ENCODE peak calls at places on chromosome 21, in seven cellular contexts. C is HepG2; A is A549; Y is IMR-90; N is CD8-positive, alpha-beta T cell; S is foreskin keratinocyte; T is left lung. U is an unnamed sample. For H3K4me1, the result is how much of the 10 kb centered on the place peaks cover.

GRCh38 chr21:33202464-33203363 is 27.0 kb upstream of the IFNAR2 start:
- ATAC-seq in S (no peak), A (no peak), T (no peak), N (no peak), Y (no peak), C (no peak), U (no peak)

GRCh38 chr21:43325968-43326367 is 101.0 kb downstream of the SIK1 start:
- ATAC-seq in C (no peak), Y (no peak), T (no peak), A (no peak), N (peak), S (no peak), U (no peak)

GRCh38 chr21:34640858-34641257 is 25.9 kb upstream of the RCAN1 start:
- ATAC-seq in C (no peak), A (no peak), N (no peak), Y (peak), T (peak), S (peak), U (no peak)

GRCh38 chr21:33844104-33844889 is 71.3 kb downstream of the ATP5PO start:
- ATAC-seq in T (peak), A (no peak), Y (peak), N (no peak), C (peak), S (no peak), U (no peak)

GRCh38 chr21:31343680-31344480 is at the start of gene TIAM1:
- ATAC-seq in C (no peak), Y (peak), T (peak), A (no peak), S (peak), N (no peak), U (peak)

GRCh38 chr21:29521872-29522271 is 223.2 kb downstream of the BACH1 start:
- ATAC-seq in C (no peak), N (no peak), A (no peak), S (no peak), Y (no peak), T (no peak), U (no peak)

GRCh38 chr21:22120616-22121266 is 1122.5 kb downstream of the NCAM2 start:
- ATAC-seq in C (no peak), A (no peak), T (no peak), Y (no peak), S (no peak), N (no peak), U (no peak)

GRCh38 chr21:32806810-32807386 is 35.3 kb upstream of the PAXBP1 start:
- ATAC-seq in Y (no peak), A (no peak), S (no peak), N (no peak), T (no peak), C (no peak), U (no peak)

GRCh38 chr21:41217656-41218380 is 49.9 kb downstream of the BACE2 start:
- ATAC-seq in C (peak), S (no peak), Y (peak), T (peak), N (no peak), A (no peak), U (peak)

GRCh38 chr21:43585924-43586411 is 73.3 kb downstream of the HSF2BP start:
- ATAC-seq in Y (peak), S (peak), N (no peak), C (peak), T (peak), A (peak), U (peak)

GRCh38 chr21:16258834-16259611 is 529.2 kb downstream of the USP25 start:
- ATAC-seq in C (no peak), T (no peak), S (no peak), A (no peak), N (no peak), Y (no peak), U (no peak)

GRCh38 chr21:32046191-32046590 is 173.4 kb downstream of the HUNK start:
- ATAC-seq in C (no peak), T (no peak), Y (no peak), S (no peak), A (no peak), N (no peak), U (no peak)

GRCh38 chr21:31957631-31958030 is 84.8 kb downstream of the HUNK start:
- ATAC-seq in S (no peak), A (no peak), Y (no peak), N (peak), C (no peak), T (no peak), U (no peak)

GRCh38 chr21:43364261-43364510 is 62.7 kb downstream of the SIK1 start:
- ATAC-seq in T (no peak), Y (no peak), C (no peak), A (no peak), N (no peak), S (no peak), U (no peak)

GRCh38 chr21:29190920-29191319 is 60.5 kb downstream of the MAP3K7CL start:
- ATAC-seq in S (no peak), Y (no peak), T (peak), A (peak), N (no peak), C (no peak), U (peak)

GRCh38 chr21:44006656-44007055 is 5.5 kb upstream of the TRAPPC10 start:
- ATAC-seq in A (peak), T (peak), N (no peak), Y (peak), C (no peak), S (no peak), U (no peak)

GRCh38 chr21:31151682-31152081 is 113.4 kb upstream of the KRTAP19-8 start:
- ATAC-seq in T (no peak), A (no peak), S (no peak), Y (no peak), C (no peak), N (no peak), U (peak)

GRCh38 chr21:30497065-30497464 is at the start of gene KRTAP19-4:
- ATAC-seq in T (no peak), S (no peak), Y (no peak), A (no peak), C (no peak), N (no peak), U (no peak)

GRCh38 chr21:46554431-46555224 is 50.3 kb downstream of the S100B start:
- ATAC-seq in T (no peak), N (no peak), C (no peak), A (no peak), Y (no peak), S (no peak), U (no peak)

GRCh38 chr21:41189147-41189538 is 21.2 kb downstream of the BACE2 start:
- ATAC-seq in A (no peak), N (no peak), S (no peak), C (no peak), T (no peak), Y (no peak), U (no peak)

GRCh38 chr21:28152729-28153128 is 839.9 kb downstream of the LTN1 start:
- ATAC-seq in N (no peak), C (no peak), A (no peak), Y (no peak), S (no peak), T (no peak), U (no peak)

GRCh38 chr21:46559291-46559983 is 45.4 kb downstream of the S100B start:
- ATAC-seq in S (no peak), Y (no peak), T (no peak), A (no peak), N (peak), C (peak), U (no peak)

GRCh38 chr21:18114735-18115134 is 129.9 kb upstream of the CHODL start:
- ATAC-seq in A (no peak), N (no peak), S (no peak), T (no peak), C (no peak), Y (no peak), U (no peak)

GRCh38 chr21:17451364-17451869 is 61.4 kb upstream of the CXADR start:
- ATAC-seq in N (no peak), Y (peak), T (peak), C (no peak), S (peak), A (no peak), U (peak)

GRCh38 chr21:26945916-26946315 is 21.0 kb downstream of the ADAMTS5 start:
- ATAC-seq in A (no peak), C (no peak), S (peak), N (no peak), Y (no peak), T (peak), U (peak)

GRCh38 chr21:28771790-28772501 is 220.7 kb downstream of the LTN1 start:
- ATAC-seq in A (no peak), S (no peak), N (no peak), C (no peak), Y (peak), T (peak), U (peak)

GRCh38 chr21:25997788-25998611 is 172.6 kb downstream of the APP start:
- ATAC-seq in C (peak), S (peak), Y (no peak), N (no peak), T (peak), A (no peak), U (no peak)

GRCh38 chr21:32347887-32348450 is 44.8 kb downstream of the URB1 start:
- ATAC-seq in Y (no peak), S (no peak), T (peak), C (no peak), N (no peak), A (no peak), U (no peak)

GRCh38 chr21:21547368-21547953 is 549.3 kb downstream of the NCAM2 start:
- ATAC-seq in N (no peak), A (no peak), C (no peak), Y (peak), T (no peak), S (no peak), U (no peak)

GRCh38 chr21:22223385-22223784 is 1225.2 kb downstream of the NCAM2 start:
- ATAC-seq in Y (no peak), N (no peak), T (no peak), A (no peak), C (no peak), S (peak), U (no peak)

GRCh38 chr21:44078411-44078981 is 28.7 kb upstream of the PWP2 start:
- ATAC-seq in S (no peak), A (no peak), N (no peak), T (no peak), C (no peak), Y (no peak), U (no peak)

GRCh38 chr21:19368944-19369343 is 965.4 kb upstream of the TMPRSS15 start:
- ATAC-seq in S (no peak), Y (no peak), T (no peak), A (no peak), C (no peak), N (no peak), U (no peak)

GRCh38 chr21:31248598-31248997 is 95.5 kb downstream of the TIAM1 start:
- ATAC-seq in T (no peak), A (no peak), C (no peak), Y (no peak), S (peak), N (no peak), U (no peak)

GRCh38 chr21:32424674-32425073 is 12.2 kb downstream of the EVA1C start:
- ATAC-seq in C (no peak), A (no peak), Y (no peak), N (no peak), S (peak), T (no peak), U (no peak)

GRCh38 chr21:32612999-32613337 is 791 bp upstream of the CFAP298 start:
- ATAC-seq in S (peak), A (peak), T (peak), C (peak), N (peak), Y (peak), U (peak)

GRCh38 chr21:43854773-43855633 is 10.0 kb upstream of the AGPAT3 start:
- ATAC-seq in Y (no peak), T (peak), C (peak), N (no peak), A (no peak), S (no peak), U (no peak)

GRCh38 chr21:16770279-16770678 is 742.6 kb upstream of the CXADR start:
- ATAC-seq in N (no peak), T (no peak), C (no peak), S (no peak), A (no peak), Y (no peak), U (no peak)

GRCh38 chr21:26057488-26058170 is 112.9 kb downstream of the APP start:
- ATAC-seq in N (no peak), T (no peak), A (no peak), C (no peak), S (no peak), Y (no peak), U (no peak)

GRCh38 chr21:30223596-30223995 is 7.7 kb upstream of the CLDN8 start:
- ATAC-seq in N (no peak), S (no peak), T (no peak), A (no peak), Y (no peak), C (no peak), U (no peak)

GRCh38 chr21:37800122-37800455 is 116.2 kb downstream of the KCNJ6 start:
- ATAC-seq in C (no peak), A (no peak), Y (peak), S (no peak), N (no peak), T (no peak), U (no peak)

GRCh38 chr21:37797403-37797802 is 118.9 kb downstream of the KCNJ6 start:
- ATAC-seq in C (no peak), A (no peak), N (no peak), T (no peak), Y (no peak), S (no peak), U (no peak)

GRCh38 chr21:37800496-37801061 is 115.7 kb downstream of the KCNJ6 start:
- ATAC-seq in A (no peak), N (no peak), Y (peak), S (no peak), T (no peak), C (no peak), U (no peak)

GRCh38 chr21:37796011-37796410 is 120.2 kb downstream of the KCNJ6 start:
- ATAC-seq in A (no peak), T (no peak), C (no peak), N (no peak), Y (no peak), S (no peak), U (no peak)

DNA sequence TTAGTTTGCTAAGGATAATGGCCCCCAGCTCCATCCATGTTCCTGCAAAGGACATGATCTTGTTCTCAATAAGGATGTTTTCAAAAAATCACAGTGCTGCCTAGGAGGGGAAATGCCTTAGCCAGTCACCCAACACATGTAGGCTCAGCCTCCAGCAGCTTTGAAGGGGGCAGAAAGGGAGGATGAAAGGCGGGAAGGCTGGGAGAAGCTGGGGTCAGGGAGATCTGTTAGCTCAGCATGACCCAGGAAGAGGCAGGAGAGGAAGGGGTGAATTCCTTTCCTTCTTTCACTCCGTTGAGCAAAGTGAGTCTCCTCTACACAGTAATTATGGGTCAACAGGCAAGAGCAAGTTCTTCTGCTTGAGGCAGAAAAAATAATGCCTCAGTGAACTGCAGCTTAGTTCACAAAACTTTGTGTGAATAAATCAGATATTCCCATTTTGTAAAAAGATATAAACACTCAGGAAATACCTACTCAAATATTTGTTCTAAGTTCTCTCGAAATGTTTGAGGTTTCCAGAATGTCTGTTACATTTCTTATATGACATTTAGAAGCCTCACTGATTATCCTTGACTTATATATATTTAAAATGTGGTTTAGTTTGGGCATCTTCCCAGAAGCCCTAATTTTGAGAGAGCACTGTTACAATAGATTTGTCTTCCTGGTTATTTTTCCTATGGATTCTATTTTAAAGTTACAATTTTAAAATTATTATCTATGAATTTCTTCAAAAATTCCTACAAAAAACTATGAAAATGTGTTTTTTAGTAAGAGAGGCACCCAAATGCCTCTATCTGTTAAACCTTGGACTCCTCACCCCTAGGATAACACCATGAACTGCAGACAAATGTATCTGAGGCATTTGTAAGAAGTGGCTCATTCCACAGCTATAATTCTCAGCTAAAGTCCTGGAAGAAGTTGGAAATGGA is 116.8 kb downstream of the KCNJ6 start:
- ATAC-seq in C (no peak), T (no peak), Y (peak), N (no peak), S (no peak), A (no peak), U (no peak)
- H3K27ac ChIP-seq in C (no peak), T (no peak), Y (peak), N (no peak), S (no peak), A (no peak), U (no peak)

GRCh38 chr21:39374046-39374445 is 25.2 kb upstream of the HMGN1 start:
- ATAC-seq in A (peak), N (no peak), Y (no peak), C (peak), T (no peak), S (no peak), U (no peak)

GRCh38 chr21:39377444-39378050 is 28.7 kb upstream of the HMGN1 start:
- ATAC-seq in T (no peak), A (no peak), S (peak), N (no peak), Y (no peak), C (no peak), U (no peak)

GRCh38 chr21:39375446-39375845 is 26.6 kb upstream of the HMGN1 start:
- ATAC-seq in S (no peak), C (no peak), T (no peak), A (no peak), N (no peak), Y (no peak), U (no peak)

GRCh38 chr21:39367783-39368182 is 18.9 kb upstream of the HMGN1 start:
- ATAC-seq in Y (no peak), S (no peak), C (no peak), T (no peak), A (no peak), N (no peak), U (no peak)

GRCh38 chr21:39373634-39374033 is 24.7 kb upstream of the HMGN1 start:
- ATAC-seq in T (no peak), N (peak), A (peak), C (peak), S (peak), Y (peak), U (no peak)
- TF ChIP-seq CTCF in T (no peak), N (no peak), A (no peak), C (peak), S (peak), Y (peak), U (peak)

GRCh38 chr21:42258150-42258884 is 39.4 kb downstream of the ABCG1 start:
- ATAC-seq in A (peak), T (peak), N (peak), S (peak), Y (peak), C (peak), U (no peak)
- H3K4me1 ChIP-seq in A (under half), T (under half), N (under half), S (under half), Y (under half), C (under half), U (half or more)

DNA sequence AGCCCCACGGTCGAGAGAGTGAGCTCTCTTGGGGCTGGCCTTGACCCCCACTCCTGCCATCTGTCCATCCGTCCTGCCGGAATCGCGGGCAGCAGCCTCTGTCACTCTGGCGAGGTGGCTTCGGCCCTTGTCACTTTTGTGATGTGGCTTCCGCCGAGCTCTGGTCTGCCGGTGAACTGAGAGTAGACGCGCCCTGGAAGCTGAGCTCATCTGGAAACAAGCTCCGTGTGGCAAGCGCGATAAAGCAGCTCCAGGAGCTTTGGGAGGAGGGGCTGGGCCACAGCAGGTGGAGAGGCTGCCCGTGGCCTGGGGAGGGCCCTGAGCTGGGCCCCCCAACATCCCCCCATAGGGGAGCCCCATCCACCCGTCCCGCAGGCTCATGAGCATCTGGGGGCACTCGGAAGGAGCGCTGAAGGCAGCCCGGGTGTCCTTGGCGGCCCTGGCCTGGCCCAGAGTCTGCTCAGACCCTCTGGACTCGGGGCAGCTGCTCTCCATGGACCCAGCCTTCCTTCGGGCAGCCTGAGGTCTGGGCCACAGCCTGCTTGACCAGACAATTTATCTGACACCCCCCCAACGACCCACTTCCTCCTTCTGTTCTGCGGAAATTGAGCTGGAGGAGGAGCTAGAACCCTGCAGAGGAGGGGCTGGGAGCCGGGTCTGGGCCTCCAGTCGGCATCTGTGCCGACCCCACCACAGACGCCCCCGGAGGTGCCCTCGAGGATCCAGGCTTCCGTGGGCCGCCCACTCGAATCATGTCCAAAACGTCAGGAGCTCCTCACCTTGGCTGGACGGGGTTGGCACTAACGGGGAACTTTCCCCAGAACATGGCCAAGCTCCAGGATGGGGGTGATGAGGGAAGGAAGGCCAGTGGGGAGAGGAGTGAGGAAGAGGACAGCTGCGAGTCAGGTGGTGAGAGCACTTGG is 59.1 kb downstream of the SLC19A1 start:
- ATAC-seq in S (no peak), C (no peak), N (no peak), A (no peak), Y (no peak), T (peak), U (no peak)
- H3K27ac ChIP-seq in S (no peak), C (no peak), N (peak), A (no peak), Y (no peak), T (peak), U (no peak)

GRCh38 chr21:35716886-35717285 is 343.4 kb downstream of the SETD4 start:
- ATAC-seq in Y (no peak), A (no peak), T (no peak), C (no peak), S (no peak), N (no peak), U (no peak)

GRCh38 chr21:35705888-35706287 is 354.4 kb downstream of the SETD4 start:
- ATAC-seq in A (no peak), S (no peak), Y (no peak), C (no peak), N (no peak), T (no peak), U (no peak)

GRCh38 chr21:35711213-35711612 is 349.1 kb downstream of the SETD4 start:
- ATAC-seq in C (no peak), A (no peak), N (no peak), Y (no peak), T (no peak), S (no peak), U (no peak)

GRCh38 chr21:35713914-35714313 is 346.4 kb downstream of the SETD4 start:
- ATAC-seq in Y (no peak), N (no peak), T (no peak), C (no peak), S (no peak), A (no peak), U (no peak)

DNA sequence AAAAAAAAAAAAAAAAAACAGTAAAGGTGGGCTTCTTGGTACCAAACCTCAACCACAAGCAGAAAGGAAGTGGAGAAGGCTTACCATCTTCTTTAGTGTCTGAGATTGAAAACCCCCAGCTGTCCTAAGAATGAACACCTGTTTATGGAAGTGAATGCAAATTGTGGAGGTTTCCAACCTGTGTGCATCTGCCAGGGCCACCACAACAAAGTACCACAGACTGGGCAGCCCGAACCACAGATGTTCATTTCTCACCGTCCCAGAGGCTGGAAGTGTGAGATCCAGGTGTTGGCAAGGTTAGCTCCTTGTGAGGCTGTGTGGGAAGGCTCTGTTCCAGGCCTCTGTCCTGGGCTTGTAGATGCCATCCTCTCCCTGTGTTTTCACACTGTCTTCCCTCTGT is 348.7 kb downstream of the SETD4 start:
- ATAC-seq in C (no peak), N (no peak), A (no peak), Y (no peak), T (no peak), S (no peak), U (no peak)
- TF ChIP-seq CTCF in C (no peak), N (no peak), A (no peak), Y (no peak), T (no peak), S (no peak), U (no peak)

U was measured in gastroesophageal sphincter.